ENCODE peak calls at places on chromosomes 16 and 17, in four cellular contexts. J is spleen, H is AG04450, W is left ventricle myocardium inferior. X is an unnamed sample.
A peak's percentile ranks its signal among the peaks of the same experiment; 100 is the strongest.

GRCh38 chr16:55495616-55496289 is 13.1 kb upstream of the LPCAT2 start:
- DNase-seq in H (no peak), W (no peak), J (no peak), X (no peak)

GRCh38 chr17:78655251-78655940 is 78.2 kb upstream of the DNAH17 start:
- DNase-seq in H (no peak), J (peak; percentile 48), W (no peak), X (no peak)

GRCh38 chr17:6524520-6524919 is 31.8 kb downstream of the PITPNM3 start:
- DNase-seq in J (no peak), H (no peak), W (no peak), X (no peak)

GRCh38 chr16:84194470-84195200 is 3.7 kb downstream of the ADAD2 start:
- DNase-seq in J (no peak), W (no peak), H (no peak), X (no peak)

GRCh38 chr17:33684714-33685113 is 391.6 kb upstream of the ASIC2 start:
- DNase-seq in J (no peak), W (no peak), H (no peak), X (no peak)

GRCh38 chr17:7045492-7046126 is 1.7 kb upstream of the SLC16A11 start:
- DNase-seq in H (peak; percentile 67), J (no peak), W (no peak), X (peak; percentile 53)

GRCh38 chr16:27740496-27741201 is 190.7 kb downstream of the KATNIP start:
- DNase-seq in H (no peak), W (no peak), J (no peak), X (no peak)

GRCh38 chr16:87583453-87584131 is 18.7 kb upstream of the JPH3 start:
- DNase-seq in W (no peak), J (no peak), H (no peak), X (peak; percentile 58)

GRCh38 chr17:7854078-7854777 is 638 bp upstream of the TMEM88 start:
- DNase-seq in H (no peak), W (no peak), J (peak; percentile 82), X (peak; percentile 54)

GRCh38 chr17:36942631-36943125 is 5.4 kb downstream of the LHX1 start:
- DNase-seq in J (no peak), H (no peak), W (no peak), X (no peak)

GRCh38 chr17:44273607-44274006 is 5.7 kb upstream of the SLC4A1 start:
- DNase-seq in W (no peak), H (no peak), J (no peak), X (no peak)

GRCh38 chr17:28867276-28867675 is 12.5 kb downstream of the ERAL1 start:
- DNase-seq in J (no peak), W (no peak), H (no peak), X (no peak)

GRCh38 chr17:28864991-28865849 is 10.4 kb downstream of the ERAL1 start:
- DNase-seq in W (no peak), J (no peak), H (no peak), X (no peak)

GRCh38 chr17:28862497-28862896 is 7.7 kb downstream of the ERAL1 start:
- DNase-seq in H (no peak), J (no peak), W (no peak), X (no peak)

GRCh38 chr17:28861393-28862203 is 6.8 kb downstream of the ERAL1 start:
- DNase-seq in W (no peak), J (no peak), H (no peak), X (no peak)

DNA sequence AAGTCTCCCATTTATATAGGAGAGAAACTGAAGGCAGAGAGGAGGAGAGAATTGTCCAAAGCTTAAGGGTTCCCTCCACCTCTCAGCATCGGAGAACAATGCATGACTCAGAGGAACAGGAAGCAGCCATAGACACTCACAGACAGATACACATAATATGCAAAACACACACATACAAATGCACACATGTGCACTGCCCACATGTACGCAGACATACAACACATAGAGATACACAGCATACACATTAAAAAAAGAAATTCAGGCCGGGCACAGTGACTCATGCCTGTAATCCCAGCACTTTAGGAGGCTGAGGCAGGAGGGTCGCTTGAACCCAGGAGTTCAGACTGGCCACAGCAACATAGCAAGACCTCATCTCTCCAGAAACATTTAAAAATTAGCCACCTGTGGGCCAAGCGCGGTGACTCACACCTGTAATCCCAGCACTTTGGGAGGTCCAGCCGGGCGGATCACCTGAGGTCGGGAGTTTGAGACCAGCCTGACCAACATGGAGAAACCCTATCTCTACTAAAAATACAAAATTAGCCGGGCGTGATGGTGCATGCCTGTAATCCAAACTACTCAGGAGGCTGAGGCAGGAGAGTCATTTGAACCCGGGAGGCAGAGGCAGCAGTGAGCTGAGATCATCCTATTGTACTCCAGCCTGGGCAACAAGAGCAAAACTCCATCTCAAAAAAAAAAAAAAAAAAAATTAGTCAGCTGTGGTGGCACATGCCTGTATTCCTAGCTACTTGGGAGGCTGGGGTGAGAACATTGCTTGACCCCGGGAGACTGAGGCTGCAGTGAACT is 11.3 kb downstream of the ERAL1 start:
- DNase-seq in H (no peak), J (no peak), W (no peak), X (no peak)
- H3K27ac ChIP-seq in H (no peak overlapping the region), J (peak overlapping the region; percentile 22), W (no peak overlapping the region), X (no peak overlapping the region)

GRCh38 chr17:80221401-80221800 is 1.2 kb downstream of the SLC26A11 start:
- DNase-seq in J (peak; percentile 74), W (no peak), H (no peak), X (no peak)
- H3K4me3 ChIP-seq in J (peak overlapping the region; percentile 88), W (peak overlapping the region; percentile 98), H (peak overlapping the region; percentile 80), X (peak overlapping the region; percentile 99)

GRCh38 chr16:51430716-51431369 is 279.8 kb upstream of the SALL1 start:
- DNase-seq in W (no peak), H (no peak), J (no peak), X (no peak)
- H3K27ac ChIP-seq in W (no peak overlapping the region), H (no peak overlapping the region), J (no peak overlapping the region), X (no peak overlapping the region)

GRCh38 chr17:81520021-81520894 is 7.7 kb upstream of the ACTG1 start:
- DNase-seq in H (no peak), W (no peak), J (peak; percentile 81), X (no peak)

GRCh38 chr17:81517339-81518112 is 4.9 kb upstream of the ACTG1 start:
- DNase-seq in J (peak; percentile 90), W (no peak), H (no peak), X (no peak)

GRCh38 chr17:81518113-81518784 is 5.7 kb upstream of the ACTG1 start:
- DNase-seq in J (no peak), W (no peak), H (no peak), X (no peak)

GRCh38 chr17:81518785-81519283 is 6.2 kb upstream of the ACTG1 start:
- DNase-seq in J (peak; percentile 93), W (peak; percentile 55), H (no peak), X (no peak)

GRCh38 chr17:81519284-81520020 is 6.9 kb upstream of the ACTG1 start:
- DNase-seq in W (no peak), H (no peak), J (peak; percentile 93), X (peak; percentile 49)
- H3K4me3 ChIP-seq in W (peak overlapping the region; percentile 93), H (peak overlapping the region; percentile 51), J (peak overlapping the region; percentile 92), X (peak overlapping the region; percentile 47)

GRCh38 chr17:11598274-11599221 is at the start of gene DNAH9:
- DNase-seq in H (no peak), W (peak; percentile 97), J (peak; percentile 89), X (peak; percentile 99)
- H3K27ac ChIP-seq in H (no peak within 1 kb of the TSS), W (peak within 1 kb of the TSS; percentile 66), J (no peak within 1 kb of the TSS), X (peak within 1 kb of the TSS; percentile 50)

GRCh38 chr17:73304438-73304837 is 7.4 kb downstream of the CDC42EP4 start:
- DNase-seq in W (no peak), J (no peak), H (no peak), X (no peak)
- H3K4me3 ChIP-seq in W (peak overlapping the region; percentile 81), J (peak overlapping the region; percentile 28), H (peak overlapping the region; percentile 56), X (peak overlapping the region; percentile 33)

GRCh38 chr16:68707341-68708152 is 29.5 kb upstream of the CDH1 start:
- DNase-seq in H (no peak), J (no peak), W (peak; percentile 38), X (no peak)
- H3K27ac ChIP-seq in H (no peak overlapping the region), J (no peak overlapping the region), W (no peak overlapping the region), X (no peak overlapping the region)

GRCh38 chr16:51228097-51228659 is 77.1 kb upstream of the SALL1 start:
- DNase-seq in J (no peak), H (no peak), W (no peak), X (no peak)
- H3K4me3 ChIP-seq in J (no peak overlapping the region), H (no peak overlapping the region), W (no peak overlapping the region), X (no peak overlapping the region)

DNA sequence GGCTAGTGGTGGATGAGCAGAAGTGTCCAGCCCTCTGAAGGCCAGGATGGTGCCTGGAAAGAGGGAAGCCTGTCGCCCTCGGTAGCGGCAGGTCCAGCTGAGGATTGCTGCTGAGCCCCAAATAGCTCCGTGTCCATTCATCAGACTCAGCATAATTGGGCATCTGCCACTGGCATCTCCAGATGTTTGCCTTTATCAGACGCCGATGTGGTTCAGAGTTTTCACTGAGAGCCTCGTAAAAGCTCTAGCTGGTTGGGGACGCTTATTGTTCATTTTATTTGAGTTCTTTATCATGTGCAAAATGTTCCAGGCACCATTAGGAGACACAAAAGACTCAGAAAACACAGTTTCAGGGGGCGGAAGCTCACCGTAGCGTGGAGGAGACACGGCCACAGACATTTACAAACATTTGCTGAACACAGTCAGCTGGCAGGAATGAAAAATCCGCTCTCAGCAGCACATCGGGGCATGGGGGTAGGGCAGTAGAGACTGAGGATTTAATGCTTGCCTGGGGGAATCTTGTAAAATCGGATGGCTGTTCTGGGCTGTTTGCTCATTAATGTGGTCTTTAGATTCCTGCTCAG is 41.8 kb downstream of the SMPD3 start:
- DNase-seq in H (no peak), W (no peak), J (peak; percentile 35), X (no peak)
- H3K27ac ChIP-seq in H (no peak overlapping the region), W (no peak overlapping the region), J (no peak overlapping the region), X (no peak overlapping the region)

X was measured in ovary.